ENCODE peak calls at places on chromosomes 3 and 15, in four cellular contexts. E, S, H and W are unnamed samples.

GRCh38 chr15:70066422-70066821 is 31.3 kb downstream of the TLE3 start:
- DNase-seq in E (no peak), S (no peak), H (no peak), W (no peak)

GRCh38 chr15:90301901-90302300 is 36.4 kb downstream of the NGRN start:
- DNase-seq in E (peak), S (no peak), H (peak), W (no peak)

GRCh38 chr3:114035146-114035545 is 21.2 kb downstream of the CCDC191 start:
- DNase-seq in E (no peak), S (no peak), H (no peak), W (no peak)

GRCh38 chr3:127729556-127730056 is 56.9 kb downstream of the ABTB1 start:
- DNase-seq in E (no peak), S (no peak), H (no peak), W (no peak)

GRCh38 chr15:51846463-51847230 is 17.2 kb downstream of the TMOD3 start:
- DNase-seq in E (no peak), S (no peak), H (no peak), W (no peak)

GRCh38 chr3:124699686-124700396 is 30.4 kb upstream of the UMPS start:
- DNase-seq in E (no peak), S (no peak), H (peak), W (no peak)

GRCh38 chr3:71076361-71076997 is 507.0 kb downstream of the FOXP1 start:
- DNase-seq in E (no peak), S (no peak), H (peak), W (no peak)

GRCh38 chr3:143327388-143327787 is 207.8 kb downstream of the CHST2 start:
- DNase-seq in E (no peak), S (no peak), H (no peak), W (no peak)

GRCh38 chr3:9746330-9746729 is 3.4 kb upstream of the OGG1 start:
- DNase-seq in E (no peak), S (no peak), H (no peak), W (no peak)

GRCh38 chr15:58568157-58568571 is 136.4 kb downstream of the LIPC start:
- DNase-seq in E (peak), S (no peak), H (no peak), W (no peak)

GRCh38 chr3:100040846-100041245 is 73.5 kb downstream of the FILIP1L start:
- DNase-seq in E (no peak), S (no peak), H (no peak), W (no peak)

GRCh38 chr15:100635406-100636071 is 33.1 kb downstream of the ASB7 start:
- DNase-seq in E (no peak), S (no peak), H (no peak), W (peak)
- H3K9ac ChIP-seq in E (no peak), S (no peak), H (no peak), W (no peak)

GRCh38 chr15:66936115-66936863 is 129.1 kb upstream of the SMAD3 start:
- DNase-seq in E (no peak), S (no peak), H (no peak), W (no peak)
- TF ChIP-seq SUZ12 in E (no peak), S (no peak), H (no peak), W (no peak)

DNA sequence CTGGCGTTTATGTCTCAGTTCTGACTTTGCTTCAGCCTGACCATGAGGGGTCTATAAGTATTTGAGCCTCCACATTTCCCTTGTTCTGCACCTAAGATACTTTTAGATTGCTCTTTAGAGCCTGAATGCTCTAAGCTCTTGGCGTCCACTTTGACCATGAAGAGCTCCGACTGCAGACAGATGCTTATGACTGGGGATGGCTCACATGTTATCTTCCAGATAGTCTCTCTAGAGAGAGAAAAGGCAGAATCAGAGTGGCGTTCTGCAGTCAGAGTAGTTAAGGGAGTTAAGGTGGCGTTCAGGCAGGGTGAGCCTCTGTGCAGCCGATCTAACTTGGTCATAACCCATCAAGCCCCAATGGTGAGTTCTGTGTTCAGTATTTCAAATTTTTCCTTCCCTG is 487.9 kb upstream of the NR2F2 start:
- DNase-seq in E (no peak), S (no peak), H (no peak), W (no peak)
- H3K4me3 ChIP-seq in E (no peak), S (no peak), H (no peak), W (no peak)

DNA sequence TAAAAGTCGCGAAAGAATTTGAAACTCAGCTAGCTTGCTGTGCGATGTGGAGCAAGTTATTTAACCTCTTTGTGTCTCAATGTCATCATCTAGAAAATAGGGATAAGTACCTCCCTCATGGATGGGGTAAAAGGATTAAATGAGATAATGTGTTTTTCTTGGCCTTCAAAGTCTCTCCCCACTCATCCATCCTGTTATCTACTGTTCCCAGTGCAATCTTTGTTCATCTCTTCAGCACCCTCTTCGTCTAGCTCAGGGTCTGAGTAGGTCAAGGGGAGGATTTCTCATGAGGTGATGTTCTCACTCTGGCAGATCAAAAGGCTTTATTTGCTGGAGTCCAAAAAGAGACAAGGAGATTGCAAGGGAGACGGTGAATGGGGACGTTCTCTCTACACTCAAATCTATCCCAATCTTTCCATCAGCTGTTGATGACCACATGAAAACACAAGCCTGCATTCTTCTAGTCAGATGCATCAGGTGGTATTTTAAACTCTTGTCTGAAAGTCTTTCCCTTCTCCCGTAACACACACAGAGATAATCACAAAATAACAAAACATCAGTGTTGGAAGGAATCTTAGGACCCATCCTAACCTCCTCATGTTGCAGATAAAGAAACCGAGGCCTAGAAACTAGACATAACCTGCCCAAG is 1.3 kb downstream of the MESD start:
- DNase-seq in E (no peak), S (no peak), H (no peak), W (no peak)
- H3K9ac ChIP-seq in E (no peak), S (peak), H (peak), W (peak)

GRCh38 chr3:160869825-160870224 is 113.8 kb downstream of the PPM1L start:
- DNase-seq in E (no peak), S (no peak), H (no peak), W (no peak)
- TF ChIP-seq SUZ12 in E (no peak), S (no peak), H (no peak), W (no peak)

DNA sequence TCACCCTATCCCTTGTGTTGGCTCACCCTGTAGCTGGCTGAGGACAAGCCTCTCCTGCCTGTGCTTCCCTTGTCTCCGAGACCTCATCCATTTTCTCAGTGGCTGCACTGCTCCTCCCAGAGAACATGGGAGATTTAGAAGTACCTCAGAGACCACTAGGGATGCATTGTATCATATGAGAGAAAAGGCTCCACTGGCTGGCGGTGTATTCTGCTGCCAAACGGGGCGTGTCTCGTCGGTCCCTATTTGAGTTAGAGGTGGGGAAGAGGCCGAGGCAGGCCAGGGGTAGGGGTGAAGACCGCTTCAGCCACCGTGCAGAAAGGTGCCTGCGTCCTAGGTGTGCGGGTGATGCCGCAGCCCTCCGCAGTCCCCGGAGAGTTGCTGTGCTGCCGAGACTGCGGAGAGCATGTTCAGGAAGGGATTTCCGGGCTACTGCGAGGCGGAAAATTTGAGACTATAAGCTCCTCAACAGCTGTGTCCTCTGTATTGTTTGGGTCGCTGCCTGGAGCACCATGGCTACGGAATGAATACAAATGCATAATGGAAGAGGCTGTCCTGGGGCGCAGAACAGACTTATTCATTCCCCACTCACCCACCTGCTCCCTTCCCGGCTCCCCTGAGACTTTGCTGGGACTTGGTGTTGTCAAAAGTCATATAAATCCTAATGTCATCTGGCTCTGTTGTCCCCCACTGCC is 43.9 kb downstream of the SPSB4 start:
- DNase-seq in E (no peak), S (no peak), H (no peak), W (no peak)
- H3K4me3 ChIP-seq in E (no peak), S (no peak), H (no peak), W (no peak)

DNA sequence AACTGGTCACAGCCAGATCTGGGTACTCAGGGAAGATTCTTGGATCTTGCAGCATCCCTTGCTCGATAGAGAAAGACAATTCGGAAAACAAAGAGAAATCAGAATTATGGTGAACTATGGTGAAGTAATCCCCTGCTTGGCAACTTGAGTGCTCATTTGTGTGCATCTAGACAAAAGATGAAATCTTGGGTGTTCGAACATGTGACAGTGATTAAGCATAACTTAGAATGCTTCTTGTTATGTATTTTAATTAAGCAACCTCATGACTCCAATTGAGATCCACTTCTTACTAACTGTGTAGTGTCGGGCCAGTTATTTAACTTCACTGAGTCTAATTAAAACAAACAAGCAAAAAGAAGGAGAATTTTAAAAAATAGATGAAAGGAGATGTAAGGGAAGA is 56.5 kb downstream of the ZNF385D start:
- DNase-seq in E (no peak), S (no peak), H (no peak), W (no peak)
- H3K9ac ChIP-seq in E (no peak), S (no peak), H (no peak), W (no peak)

DNA sequence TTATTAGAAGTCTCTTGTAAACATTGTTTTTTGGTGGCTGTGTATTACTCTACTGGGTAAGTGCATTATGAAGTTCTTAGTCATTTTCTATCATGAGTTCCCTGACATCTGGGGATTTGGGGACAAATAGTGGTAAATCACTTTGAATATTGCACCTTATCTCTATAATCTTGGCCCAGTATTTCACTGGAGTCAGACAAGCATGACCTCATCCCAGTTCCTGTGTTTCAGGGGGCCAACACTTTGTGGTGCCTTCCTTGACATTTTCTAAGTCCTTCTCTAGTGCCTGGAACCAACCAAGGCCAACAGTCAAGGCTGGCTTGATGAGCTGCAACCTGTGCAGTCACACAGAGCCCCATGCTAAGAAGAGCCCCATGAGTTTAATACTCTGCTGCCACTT is 319.3 kb upstream of the TBC1D5 start:
- DNase-seq in E (no peak), S (no peak), H (no peak), W (no peak)
- TF ChIP-seq SUZ12 in E (no peak), S (no peak), H (no peak), W (no peak)

DNA sequence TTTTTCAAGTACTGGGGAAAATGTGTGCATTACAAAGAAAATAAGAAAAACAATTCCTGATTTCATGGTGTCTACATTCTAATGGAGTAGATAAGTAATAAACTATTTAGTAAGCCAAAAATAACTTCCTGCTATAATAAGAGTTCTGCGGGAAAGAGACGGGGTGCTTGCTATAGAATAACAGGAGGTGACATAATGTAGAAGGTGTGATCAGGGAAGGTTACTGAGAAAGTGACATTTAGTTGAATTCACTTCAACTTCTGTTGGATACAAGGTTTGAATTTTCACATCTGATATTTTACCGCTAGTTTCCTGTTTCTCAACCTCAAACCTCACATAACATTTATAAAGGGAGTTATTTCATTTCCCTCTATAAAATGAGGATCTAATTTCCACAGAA is 102.3 kb upstream of the GBE1 start:
- DNase-seq in E (no peak), S (no peak), H (no peak), W (no peak)
- H3K4me3 ChIP-seq in E (no peak), S (no peak), H (no peak), W (no peak)

GRCh38 chr3:177460100-177460499 is 262.8 kb upstream of the TBL1XR1 start:
- DNase-seq in E (no peak), S (no peak), H (no peak), W (peak)
- H3K9ac ChIP-seq in E (no peak), S (no peak), H (no peak), W (peak)